ENCODE peak calls at places on chromosomes 2 and 18, in ten cellular contexts. Z, A, R, Y, J, Q, T, X, G and E are unnamed samples.

GRCh38 chr2:86037795-86038192 is 67.9 kb downstream of the POLR1A start:
- DNase-seq in A (no peak), Q (no peak), Y (peak), X (no peak), J (no peak), T (no peak), R (no peak), Z (no peak), G (no peak), E (no peak)

GRCh38 chr2:214261683-214262082 is 149.2 kb upstream of the VWC2L start:
- DNase-seq in Y (no peak), X (peak), R (no peak), J (no peak), G (no peak), Q (no peak), T (no peak), Z (no peak), A (no peak), E (no peak)

GRCh38 chr2:211417544-211417943 is 861.1 kb downstream of the CPS1 start:
- DNase-seq in X (no peak), A (no peak), G (no peak), Q (no peak), T (no peak), Y (no peak), J (no peak), R (no peak), Z (no peak), E (no peak)

GRCh38 chr18:51890762-51891161 is 449.2 kb upstream of the DCC start:
- DNase-seq in T (no peak), Q (no peak), Y (peak), Z (peak), X (peak), R (no peak), J (peak), G (peak), A (no peak), E (peak)

GRCh38 chr2:48787580-48787979 is 32.1 kb upstream of the LHCGR start:
- DNase-seq in A (no peak), Z (no peak), Q (no peak), X (no peak), R (no peak), J (no peak), G (no peak), T (no peak), Y (no peak), E (no peak)

GRCh38 chr2:43087413-43087812 is 139.0 kb downstream of the ZFP36L2 start:
- DNase-seq in G (no peak), T (no peak), X (peak), Y (no peak), R (no peak), Q (no peak), J (no peak), A (no peak), Z (no peak), E (no peak)

GRCh38 chr2:167140767-167141166 is 252.5 kb downstream of the XIRP2 start:
- DNase-seq in X (peak), T (no peak), Q (no peak), J (no peak), R (no peak), A (no peak), Z (no peak), G (no peak), Y (no peak), E (no peak)

GRCh38 chr2:72117029-72117428 is 30.6 kb downstream of the CYP26B1 start:
- DNase-seq in Q (no peak), T (no peak), Y (no peak), A (no peak), R (no peak), Z (no peak), J (no peak), G (no peak), X (no peak), E (no peak)